ENCODE peak calls at places on chromosomes 3 and 15, in nine cellular contexts. Z, P, U, Y, L, X, K, Q and J are unnamed samples. For H3K9me3, the result is how much of the 10 kb centered on the place peaks cover.

GRCh38 chr3:172270767-172271166 is 177.5 kb downstream of the GHSR start:
- DNase-seq in Q (no peak), X (no peak), K (no peak), U (no peak), Y (no peak), L (no peak), P (no peak), Z (no peak), J (no peak)

GRCh38 chr15:56758770-56759449 is 25.6 kb upstream of the ZNF280D start:
- DNase-seq in Q (peak), Y (no peak), L (peak), P (no peak), U (no peak), X (no peak), K (no peak), Z (no peak), J (no peak)

GRCh38 chr3:138172625-138173024 is 2.1 kb downstream of the DBR1 start:
- DNase-seq in L (no peak), U (no peak), Y (no peak), Z (no peak), P (no peak), Q (no peak), X (no peak), K (no peak), J (no peak)

GRCh38 chr3:81816473-81817260 is 55.2 kb upstream of the GBE1 start:
- DNase-seq in U (no peak), L (peak), P (no peak), K (no peak), Y (no peak), Z (no peak), Q (peak), X (peak), J (no peak)

GRCh38 chr3:22012471-22012870 is 261.5 kb upstream of the ZNF385D start:
- DNase-seq in Z (no peak), K (no peak), L (peak), P (no peak), U (no peak), X (no peak), Y (no peak), Q (no peak), J (no peak)

GRCh38 chr3:37909067-37909911 is 47.6 kb downstream of the CTDSPL start:
- DNase-seq in Z (no peak), Y (no peak), Q (peak), X (no peak), K (no peak), L (peak), P (no peak), U (no peak), J (no peak)

GRCh38 chr3:170356596-170357175 is 829 bp upstream of the SKIL start:
- DNase-seq in Y (peak), Q (peak), U (no peak), L (peak), K (peak), P (peak), X (no peak), Z (peak), J (peak)

GRCh38 chr3:39415983-39416382 is 9.5 kb downstream of the RPSA start:
- DNase-seq in X (no peak), Z (no peak), Q (no peak), Y (no peak), L (peak), U (no peak), K (no peak), P (no peak), J (no peak)

GRCh38 chr15:73873889-73874511 is 636 bp downstream of the TBC1D21 start:
- DNase-seq in Z (peak), P (no peak), Y (peak), Q (peak), X (peak), U (peak), K (peak), L (peak), J (peak)

GRCh38 chr15:58386081-58386480 is 45.7 kb upstream of the LIPC start:
- DNase-seq in Z (no peak), X (no peak), L (no peak), Y (no peak), Q (no peak), U (no peak), K (no peak), P (no peak), J (no peak)
- H3K9me3 ChIP-seq in Z (under half), X (under half), L (under half), Y (under half), Q (under half), U (under half), K (under half), P (under half), J (under half)

DNA sequence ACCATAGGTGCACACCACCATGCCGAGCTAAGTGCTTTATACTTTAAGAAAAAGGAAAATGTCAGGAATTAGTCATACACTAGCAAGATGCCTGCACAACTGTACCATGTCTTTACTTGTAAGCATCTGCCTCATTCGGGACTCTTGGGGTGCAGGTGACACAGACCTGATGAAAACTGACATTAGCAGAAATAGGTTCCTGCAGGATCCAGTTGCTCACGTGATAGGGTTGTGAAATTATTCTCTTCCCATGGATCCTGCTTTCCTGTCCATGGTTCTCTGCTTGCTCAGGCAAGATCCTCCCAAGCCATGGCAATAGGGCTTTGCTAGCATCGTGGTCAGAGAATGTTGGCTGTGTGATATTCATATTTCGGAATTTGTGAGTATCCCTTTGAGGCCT is 10.2 kb upstream of the LHFPL4 start:
- DNase-seq in Y (no peak), P (no peak), Q (no peak), K (no peak), L (no peak), U (no peak), Z (no peak), X (no peak), J (no peak)
- H3K9me3 ChIP-seq in Y (under half), P (under half), Q (under half), K (under half), L (under half), U (under half), Z (under half), X (under half), J (under half)

GRCh38 chr3:48695113-48695753 is 9.5 kb upstream of the NCKIPSD start:
- DNase-seq in K (peak), P (no peak), U (no peak), Y (peak), Q (peak), L (peak), Z (no peak), X (no peak), J (no peak)
- H3K9me3 ChIP-seq in K (under half), P (under half), U (under half), Y (under half), Q (under half), L (under half), Z (under half), X (under half), J (under half)

GRCh38 chr15:43361313-43361903 is 9.4 kb downstream of the ZSCAN29 start:
- DNase-seq in K (no peak), Q (no peak), U (no peak), L (peak), P (no peak), Y (no peak), Z (no peak), X (no peak), J (no peak)
- H3K9me3 ChIP-seq in K (under half), Q (half or more), U (half or more), L (under half), P (under half), Y (under half), Z (under half), X (under half), J (under half)

DNA sequence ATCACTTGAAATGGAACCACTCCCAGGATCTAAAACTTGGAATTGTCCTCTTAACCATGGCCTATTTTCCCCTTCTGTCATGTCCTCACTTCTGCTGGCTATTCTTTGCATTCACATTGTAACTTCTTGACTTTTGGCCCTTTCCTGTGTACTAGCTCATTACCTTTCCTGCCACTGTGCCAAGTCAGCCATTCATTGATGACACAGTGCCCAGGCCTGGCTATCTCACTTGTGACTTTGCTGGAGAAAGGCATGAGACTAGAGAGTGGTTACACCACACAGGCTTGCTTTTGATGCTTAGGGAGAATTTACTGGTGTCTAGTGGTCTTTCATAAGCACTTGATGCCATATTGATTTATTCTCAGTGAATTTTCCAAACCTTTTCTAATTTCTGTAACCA is 101.1 kb downstream of the NR1D2 start:
- DNase-seq in U (no peak), Z (no peak), X (no peak), Y (no peak), L (no peak), Q (no peak), P (no peak), K (no peak), J (no peak)
- H3K9me3 ChIP-seq in U (under half), Z (under half), X (under half), Y (under half), L (under half), Q (under half), P (under half), K (under half), J (under half)

GRCh38 chr15:100332231-100332630 is 9.5 kb downstream of the ADAMTS17 start:
- DNase-seq in X (no peak), U (no peak), Y (no peak), Z (no peak), K (no peak), P (no peak), L (no peak), Q (no peak), J (no peak)
- H3K9me3 ChIP-seq in X (under half), U (under half), Y (under half), Z (under half), K (under half), P (under half), L (under half), Q (under half), J (under half)